ENCODE peak calls at places on chromosome 21, in four cellular contexts. X, E, W and O are unnamed samples.

GRCh38 chr21:16534408-16535099 is 804.8 kb downstream of the USP25 start:
- DNase-seq in X (peak; percentile 96), E (no peak), W (no peak), O (peak; percentile 32)

GRCh38 chr21:8992731-8993174 is 1528.6 kb upstream of the TPTE start:
- DNase-seq in X (no peak), E (no peak), W (no peak), O (no peak)

GRCh38 chr21:17786219-17787181 is 32.7 kb downstream of the C21orf91 start:
- DNase-seq in X (no peak), E (no peak), W (no peak), O (no peak)

GRCh38 chr21:41045534-41046268 is 122.3 kb upstream of the BACE2 start:
- DNase-seq in X (no peak), E (no peak), W (no peak), O (no peak)

GRCh38 chr21:37593740-37594471 is 227.3 kb downstream of the DYRK1A start:
- DNase-seq in X (no peak), E (no peak), W (no peak), O (no peak)

GRCh38 chr21:45580576-45581321 is 38.5 kb upstream of the SLC19A1 start:
- DNase-seq in X (no peak), E (no peak), W (no peak), O (no peak)

GRCh38 chr21:21028275-21028814 is 30.1 kb downstream of the NCAM2 start:
- DNase-seq in X (peak; percentile 21), E (peak; percentile 69), W (no peak), O (no peak)

GRCh38 chr21:41121785-41122415 is 46.1 kb upstream of the BACE2 start:
- DNase-seq in X (peak; percentile 86), E (peak; percentile 92), W (peak; percentile 71), O (peak; percentile 63)

GRCh38 chr21:45512626-45513002 is 29.6 kb downstream of the SLC19A1 start:
- DNase-seq in X (no peak), E (no peak), W (no peak), O (no peak)

GRCh38 chr21:36699026-36699545 is at the start of gene SIM2:
- DNase-seq in X (peak; percentile 32), E (peak; percentile 28), W (no peak), O (peak; percentile 52)

GRCh38 chr21:38995071-38995669 is 188.1 kb downstream of the PSMG1 start:
- DNase-seq in X (no peak), E (no peak), W (no peak), O (no peak)

GRCh38 chr21:45309541-45310381 is 22.1 kb upstream of the POFUT2 start:
- DNase-seq in X (no peak), E (no peak), W (no peak), O (no peak)

GRCh38 chr21:31310750-31311149 is 33.3 kb downstream of the TIAM1 start:
- DNase-seq in X (no peak), E (peak; percentile 57), W (no peak), O (peak; percentile 81)

GRCh38 chr21:45088116-45088515 is 13.7 kb downstream of the ADARB1 start:
- DNase-seq in X (no peak), E (no peak), W (no peak), O (no peak)

GRCh38 chr21:14308234-14308633 is 74.7 kb downstream of the HSPA13 start:
- DNase-seq in X (no peak), E (no peak), W (no peak), O (no peak)

GRCh38 chr21:39696620-39697019 is 48.4 kb upstream of the IGSF5 start:
- DNase-seq in X (no peak), E (no peak), W (no peak), O (no peak)

GRCh38 chr21:37450385-37451044 is 83.9 kb downstream of the DYRK1A start:
- DNase-seq in X (peak; percentile 34), E (no peak), W (no peak), O (peak; percentile 58)

GRCh38 chr21:37828515-37828914 is 87.7 kb downstream of the KCNJ6 start:
- DNase-seq in X (no peak), E (no peak), W (no peak), O (no peak)

GRCh38 chr21:37231247-37231645 is 35.9 kb downstream of the VPS26C start:
- DNase-seq in X (no peak), E (no peak), W (no peak), O (no peak)

GRCh38 chr21:44952116-44952928 is 12.5 kb downstream of the SLX9 start:
- DNase-seq in X (no peak), E (no peak), W (no peak), O (no peak)

GRCh38 chr21:27674037-27674436 is 707.1 kb upstream of the ADAMTS5 start:
- DNase-seq in X (peak; percentile 87), E (peak; percentile 67), W (no peak), O (peak; percentile 88)

GRCh38 chr21:39348040-39348354 is 891 bp downstream of the HMGN1 start:
- DNase-seq in X (no peak), E (no peak), W (no peak), O (no peak)

GRCh38 chr21:30936207-30936606 is 54.8 kb upstream of the KRTAP11-1 start:
- DNase-seq in X (no peak), E (no peak), W (no peak), O (no peak)

DNA sequence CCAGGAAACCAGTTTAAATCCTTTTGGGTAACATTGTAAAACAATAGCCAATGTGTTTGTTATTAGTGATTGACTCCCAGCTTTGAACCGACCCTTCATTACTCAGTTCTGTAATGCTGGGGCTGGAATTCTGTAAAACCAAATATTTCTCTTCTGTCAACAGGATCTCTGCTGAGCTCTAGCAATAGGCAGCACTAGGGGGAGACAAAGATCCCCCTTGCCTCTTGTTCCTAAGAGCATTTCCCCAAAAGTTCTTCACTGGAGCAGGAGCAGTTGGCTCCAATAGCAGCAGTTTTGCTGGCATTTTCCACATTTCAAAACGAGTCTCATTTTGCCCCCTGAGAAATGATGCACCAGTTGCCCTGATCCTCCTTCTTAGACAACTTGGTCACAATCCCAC is 1671.1 kb downstream of the MRPL39 start:
- DNase-seq in X (peak; percentile 4), E (peak; percentile 81), W (no peak), O (peak; percentile 48)
- H3K36me3 ChIP-seq in X (no peaks in the 10 kb centered on the region), E (no peaks in the 10 kb centered on the region), W (no peaks in the 10 kb centered on the region), O (no peaks in the 10 kb centered on the region)

GRCh38 chr21:43753439-43753799 is 22.7 kb downstream of the CSTB start:
- DNase-seq in X (no peak), E (no peak), W (no peak), O (no peak)
- H3K36me3 ChIP-seq in X (peaks cover 8% of the 10 kb centered on the region), E (peaks cover 86% of the 10 kb centered on the region), W (peaks cover 47% of the 10 kb centered on the region), O (peaks cover 83% of the 10 kb centered on the region)

GRCh38 chr21:32349333-32349944 is 43.4 kb downstream of the URB1 start:
- DNase-seq in X (no peak), E (no peak), W (no peak), O (no peak)
- H3K36me3 ChIP-seq in X (peaks cover 33% of the 10 kb centered on the region), E (peaks cover 100% of the 10 kb centered on the region), W (peaks cover 99% of the 10 kb centered on the region), O (peaks cover 83% of the 10 kb centered on the region)

GRCh38 chr21:25966308-25966707 is 204.3 kb downstream of the APP start:
- DNase-seq in X (no peak), E (peak; percentile 16), W (no peak), O (peak; percentile 37)
- H3K36me3 ChIP-seq in X (no peaks in the 10 kb centered on the region), E (peaks cover 9% of the 10 kb centered on the region), W (no peaks in the 10 kb centered on the region), O (peaks cover 8% of the 10 kb centered on the region)

GRCh38 chr21:29238052-29238966 is 60.4 kb upstream of the BACH1 start:
- DNase-seq in X (peak; percentile 61), E (peak; percentile 44), W (no peak), O (peak; percentile 54)
- H3K36me3 ChIP-seq in X (no peaks in the 10 kb centered on the region), E (no peaks in the 10 kb centered on the region), W (no peaks in the 10 kb centered on the region), O (no peaks in the 10 kb centered on the region)

DNA sequence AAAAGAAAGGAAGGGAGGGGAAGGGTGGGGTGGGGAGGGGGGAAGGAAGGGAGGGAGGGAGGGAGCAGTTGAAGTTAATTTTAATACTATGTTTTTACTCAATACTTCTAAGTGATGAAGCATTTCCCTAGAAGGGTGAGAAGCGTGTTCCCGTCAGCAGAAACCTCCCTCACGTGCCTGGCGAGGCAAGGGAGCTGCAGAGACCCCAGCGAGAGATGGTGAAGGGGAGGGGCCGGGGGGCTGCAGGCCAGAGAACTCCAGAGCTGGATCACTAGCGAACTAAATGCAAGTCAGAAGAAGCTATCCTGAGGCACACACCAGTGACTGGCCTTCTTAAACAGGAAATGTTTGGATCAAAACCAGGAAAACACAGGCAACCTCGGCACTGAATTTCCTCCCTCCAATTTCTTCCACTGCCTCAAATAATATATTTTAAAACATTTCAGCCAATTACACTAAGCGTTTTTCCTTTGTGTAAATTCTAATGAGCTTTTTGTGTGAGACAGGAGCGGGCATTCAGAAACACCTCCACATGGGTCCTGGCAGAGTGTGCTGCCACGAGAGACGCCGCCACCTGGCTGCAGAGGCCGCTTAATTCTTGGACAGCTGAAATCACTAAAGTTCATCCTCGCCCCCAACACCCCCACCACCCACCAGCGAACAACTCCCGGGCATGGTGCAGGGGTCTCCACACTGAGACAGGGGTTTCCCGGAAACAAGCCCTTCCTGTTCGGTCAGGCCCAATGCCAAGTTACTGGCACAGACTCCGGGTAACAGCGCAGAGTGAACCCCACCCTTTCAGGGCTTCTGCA is 17.8 kb downstream of the WDR4 start:
- DNase-seq in X (no peak), E (no peak), W (no peak), O (no peak)
- H3K36me3 ChIP-seq in X (peaks cover 8% of the 10 kb centered on the region), E (peaks cover 69% of the 10 kb centered on the region), W (peaks cover 39% of the 10 kb centered on the region), O (peaks cover 47% of the 10 kb centered on the region)

GRCh38 chr21:33339938-33340337 is 15.2 kb downstream of the IFNAR1 start:
- DNase-seq in X (no peak), E (no peak), W (no peak), O (peak; percentile 12)

GRCh38 chr21:33334191-33334590 is 9.4 kb downstream of the IFNAR1 start:
- DNase-seq in X (no peak), E (no peak), W (no peak), O (no peak)

GRCh38 chr21:33334824-33335223 is 10.1 kb downstream of the IFNAR1 start:
- DNase-seq in X (no peak), E (no peak), W (no peak), O (no peak)

GRCh38 chr21:33339135-33339534 is 14.4 kb downstream of the IFNAR1 start:
- DNase-seq in X (no peak), E (no peak), W (no peak), O (no peak)
- H3K36me3 ChIP-seq in X (peaks cover 16% of the 10 kb centered on the region), E (peaks cover 41% of the 10 kb centered on the region), W (peaks cover 11% of the 10 kb centered on the region), O (peaks cover 5% of the 10 kb centered on the region)

GRCh38 chr21:35239811-35240219 is 190.7 kb upstream of the RUNX1 start:
- DNase-seq in X (no peak), E (no peak), W (no peak), O (no peak)

GRCh38 chr21:35237287-35237686 is 188.2 kb upstream of the RUNX1 start:
- DNase-seq in X (no peak), E (no peak), W (no peak), O (no peak)

GRCh38 chr21:35236090-35236489 is 187.0 kb upstream of the RUNX1 start:
- DNase-seq in X (no peak), E (no peak), W (no peak), O (no peak)

GRCh38 chr21:35234725-35235124 is 185.6 kb upstream of the RUNX1 start:
- DNase-seq in X (no peak), E (no peak), W (no peak), O (no peak)

GRCh38 chr21:35238119-35238518 is 189.0 kb upstream of the RUNX1 start:
- DNase-seq in X (no peak), E (no peak), W (no peak), O (no peak)
- H3K36me3 ChIP-seq in X (no peaks in the 10 kb centered on the region), E (no peaks in the 10 kb centered on the region), W (no peaks in the 10 kb centered on the region), O (no peaks in the 10 kb centered on the region)

GRCh38 chr21:32377991-32378390 is 14.8 kb downstream of the URB1 start:
- DNase-seq in X (no peak), E (no peak), W (no peak), O (no peak)
- H3K36me3 ChIP-seq in X (peaks cover 12% of the 10 kb centered on the region), E (peaks cover 79% of the 10 kb centered on the region), W (peaks cover 9% of the 10 kb centered on the region), O (peaks cover 38% of the 10 kb centered on the region)